ENCODE peak calls at places on chromosomes 7 and 10, in eight cellular contexts. S is right lobe of liver; V is gastrocnemius medialis; Y is GM23338; K is body of pancreas; D is effector memory CD4-positive, alpha-beta T cell; F is mesendoderm; C is esophagus squamous epithelium. I is an unnamed sample.

GRCh38 chr10:62095341-62096071 is 173.1 kb downstream of the RTKN2 start:
- DNase-seq in S (no peak), V (no peak), Y (no peak), K (no peak), D (no peak), F (peak; percentile 18), C (no peak), I (no peak)

GRCh38 chr7:80249619-80250305 is 115.1 kb downstream of the GNAI1 start:
- DNase-seq in S (no peak), V (no peak), Y (no peak), K (no peak), D (no peak), F (no peak), C (no peak), I (no peak)

GRCh38 chr10:30125484-30125883 is 66.1 kb upstream of the JCAD start:
- DNase-seq in S (no peak), V (no peak), Y (no peak), K (no peak), D (no peak), F (no peak), C (no peak), I (no peak)

GRCh38 chr7:34208878-34209621 is 303.7 kb downstream of the BMPER start:
- DNase-seq in S (no peak), V (no peak), Y (no peak), K (no peak), D (no peak), F (no peak), C (no peak), I (no peak)

GRCh38 chr7:80284848-80285247 is 150.2 kb downstream of the GNAI1 start:
- DNase-seq in S (no peak), V (no peak), Y (no peak), K (no peak), D (no peak), F (no peak), C (no peak), I (no peak)

GRCh38 chr7:27863866-27864265 is 123.9 kb downstream of the TAX1BP1 start:
- DNase-seq in S (no peak), V (no peak), Y (no peak), K (peak; percentile 28), D (no peak), F (peak; percentile 54), C (no peak), I (no peak)

GRCh38 chr10:114995468-114995867 is 57.5 kb downstream of the TRUB1 start:
- DNase-seq in S (no peak), V (no peak), Y (no peak), K (no peak), D (no peak), F (no peak), C (no peak), I (no peak)

GRCh38 chr7:156004265-156005201 is 192.3 kb upstream of the SHH start:
- DNase-seq in S (no peak), V (no peak), Y (no peak), K (no peak), D (no peak), F (no peak), C (no peak), I (no peak)

GRCh38 chr7:2374830-2375728 is 20.5 kb downstream of the EIF3B start:
- DNase-seq in S (no peak), V (peak; percentile 29), Y (no peak), K (no peak), D (no peak), F (no peak), C (no peak), I (no peak)

GRCh38 chr7:25720427-25720826 is 431.6 kb upstream of the NFE2L3 start:
- DNase-seq in S (no peak), V (no peak), Y (peak; percentile 58), K (no peak), D (no peak), F (peak; percentile 74), C (no peak), I (no peak)

GRCh38 chr10:17669185-17669872 is 25.4 kb downstream of the STAM start:
- DNase-seq in S (no peak), V (no peak), Y (no peak), K (no peak), D (peak; percentile 54), F (no peak), C (no peak), I (no peak)

GRCh38 chr10:124339951-124340760 is 78.6 kb downstream of the OAT start:
- DNase-seq in S (no peak), V (no peak), Y (no peak), K (no peak), D (no peak), F (no peak), C (no peak), I (no peak)

GRCh38 chr10:4546500-4546899 is 279.5 kb upstream of the AKR1E2 start:
- DNase-seq in S (no peak), V (no peak), Y (no peak), K (no peak), D (no peak), F (no peak), C (no peak), I (no peak)

GRCh38 chr10:118692911-118693310 is 61.9 kb downstream of the CACUL1 start:
- DNase-seq in S (no peak), V (no peak), Y (no peak), K (no peak), D (no peak), F (no peak), C (no peak), I (no peak)

GRCh38 chr7:30347226-30348082 is 63.1 kb downstream of the ZNRF2 start:
- DNase-seq in S (no peak), V (no peak), Y (no peak), K (no peak), D (no peak), F (peak; percentile 13), C (no peak), I (no peak)

GRCh38 chr10:58384536-58384998 is 643 bp upstream of the TFAM start:
- DNase-seq in S (no peak), V (no peak), Y (no peak), K (no peak), D (no peak), F (no peak), C (no peak), I (no peak)

GRCh38 chr7:119167431-119167830 is 942.9 kb downstream of the ANKRD7 start:
- DNase-seq in S (no peak), V (no peak), Y (no peak), K (no peak), D (no peak), F (no peak), C (no peak), I (no peak)

GRCh38 chr7:55018361-55019328 is at the start of gene EGFR:
- DNase-seq in S (peak; percentile 95), V (peak; percentile 67), Y (peak; percentile 75), K (peak; percentile 87), D (no peak), F (peak; percentile 63), C (no peak), I (peak; percentile 29)

GRCh38 chr10:6473430-6473829 is 106.6 kb downstream of the PRKCQ start:
- DNase-seq in S (no peak), V (no peak), Y (no peak), K (no peak), D (peak; percentile 41), F (no peak), C (no peak), I (no peak)

GRCh38 chr10:31706921-31707571 is 221.6 kb downstream of the ARHGAP12 start:
- DNase-seq in S (no peak), V (peak; percentile 37), Y (no peak), K (no peak), D (no peak), F (peak; percentile 70), C (no peak), I (no peak)

GRCh38 chr10:109911903-109912302 is 11.4 kb downstream of the XPNPEP1 start:
- DNase-seq in S (no peak), V (no peak), Y (no peak), K (no peak), D (no peak), F (no peak), C (no peak), I (no peak)
- H3K4me1 ChIP-seq in S (no peaks in the 10 kb centered on the region), V (peaks cover 17% of the 10 kb centered on the region), Y (peaks cover 10% of the 10 kb centered on the region), K (peaks cover 58% of the 10 kb centered on the region), D (peaks cover 26% of the 10 kb centered on the region), F (no peaks in the 10 kb centered on the region), C (peaks cover 17% of the 10 kb centered on the region), I (peaks cover 4% of the 10 kb centered on the region)

GRCh38 chr7:131400833-131401593 is 73.3 kb downstream of the MKLN1 start:
- DNase-seq in S (no peak), V (no peak), Y (no peak), K (no peak), D (no peak), F (no peak), C (no peak), I (no peak)

GRCh38 chr7:131404226-131404911 is 76.7 kb downstream of the MKLN1 start:
- DNase-seq in S (no peak), V (no peak), Y (no peak), K (no peak), D (no peak), F (no peak), C (no peak), I (no peak)

GRCh38 chr7:131409129-131409766 is 81.6 kb downstream of the MKLN1 start:
- DNase-seq in S (no peak), V (no peak), Y (peak; percentile 42), K (no peak), D (no peak), F (peak; percentile 13), C (no peak), I (no peak)

GRCh38 chr7:131403322-131403721 is 75.6 kb downstream of the MKLN1 start:
- DNase-seq in S (no peak), V (no peak), Y (no peak), K (no peak), D (no peak), F (no peak), C (no peak), I (no peak)
- H3K27ac ChIP-seq in S (no peak overlapping the region), V (peak overlapping the region; percentile 64), Y (no peak overlapping the region), K (no peak overlapping the region), D (no peak overlapping the region), F (no peak overlapping the region), C (no peak overlapping the region), I (no peak overlapping the region)

DNA sequence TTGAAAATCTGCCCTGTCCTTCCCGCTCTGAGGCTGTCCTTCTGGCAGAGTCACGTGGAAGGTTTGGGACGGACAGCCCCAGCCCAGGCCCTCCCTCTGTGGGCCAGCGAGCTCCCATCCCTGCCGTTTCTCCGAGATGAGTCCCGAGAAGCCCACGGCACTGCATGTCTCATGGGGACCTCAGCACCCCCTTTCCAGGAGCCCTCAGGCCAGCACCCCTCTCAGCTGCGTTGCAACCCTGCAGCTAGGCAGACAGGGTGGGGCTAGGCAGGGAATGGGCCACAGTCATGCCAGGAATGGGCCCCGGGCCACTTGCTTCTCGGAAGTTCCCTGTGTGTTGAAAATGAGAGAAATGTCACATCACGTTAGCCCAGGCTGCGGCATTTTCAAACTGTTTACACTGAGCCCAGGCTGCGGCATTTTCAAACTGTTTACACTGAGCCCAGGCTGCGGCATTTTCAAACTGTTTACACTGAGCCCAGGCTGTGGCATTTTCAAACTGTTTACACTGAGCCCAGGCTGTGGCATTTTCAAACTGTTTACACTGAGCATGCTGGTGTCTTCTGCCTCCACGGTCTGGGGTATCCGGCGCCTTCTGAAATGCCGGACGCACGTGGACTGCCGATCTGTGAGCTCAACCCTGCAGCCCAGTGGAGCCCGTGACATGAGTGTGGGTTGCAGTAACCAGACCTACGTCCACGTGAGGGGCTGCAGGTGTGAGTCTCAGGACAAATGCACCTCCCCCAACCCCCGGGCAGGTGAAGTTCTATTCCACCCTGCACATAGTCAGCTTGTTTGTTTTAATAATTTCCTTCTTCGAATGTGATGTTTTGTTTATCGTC is 42.6 kb downstream of the FAM20C start:
- DNase-seq in S (peak; percentile 88), V (peak; percentile 80), Y (no peak), K (peak; percentile 76), D (no peak), F (no peak), C (no peak), I (no peak)
- H3K4me1 ChIP-seq in S (no peaks in the 10 kb centered on the region), V (peaks cover 65% of the 10 kb centered on the region), Y (no peaks in the 10 kb centered on the region), K (peaks cover 30% of the 10 kb centered on the region), D (no peaks in the 10 kb centered on the region), F (no peaks in the 10 kb centered on the region), C (peaks cover 59% of the 10 kb centered on the region), I (peaks cover 55% of the 10 kb centered on the region)

GRCh38 chr7:11831383-11831726 is 643 bp downstream of the THSD7A start:
- DNase-seq in S (no peak), V (no peak), Y (peak; percentile 15), K (no peak), D (no peak), F (no peak), C (no peak), I (no peak)
- H3K27ac ChIP-seq in S (peak overlapping the region; percentile 15), V (peak overlapping the region; percentile 47), Y (no peak overlapping the region), K (no peak overlapping the region), D (no peak overlapping the region), F (no peak overlapping the region), C (peak overlapping the region; percentile 30), I (no peak overlapping the region)

I was measured in ascending aorta.